ENCODE peak calls at places on chromosome 21, in nine cellular contexts. One of them, this sample, is unnamed.

GRCh38 chr21:27429612-27430361 is 462.9 kb upstream of the ADAMTS5 start:
- DNase-seq in testis: no peak
- DNase-seq in body of pancreas: no peak
- DNase-seq in A549: no peak
- DNase-seq in tibial nerve: no peak
- DNase-seq in IMR-90: peak
- DNase-seq in K562: no peak
- DNase-seq in transverse colon: no peak
- DNase-seq in heart left ventricle: peak
- DNase-seq in this sample: no peak

GRCh38 chr21:31493350-31493880 is 149.4 kb upstream of the TIAM1 start:
- DNase-seq in testis: no peak
- DNase-seq in body of pancreas: no peak
- DNase-seq in A549: no peak
- DNase-seq in tibial nerve: no peak
- DNase-seq in IMR-90: no peak
- DNase-seq in K562: no peak
- DNase-seq in transverse colon: no peak
- DNase-seq in heart left ventricle: no peak
- DNase-seq in this sample: no peak

GRCh38 chr21:26115346-26115745 is 55.2 kb downstream of the APP start:
- DNase-seq in testis: no peak
- DNase-seq in body of pancreas: peak
- DNase-seq in A549: peak
- DNase-seq in tibial nerve: no peak
- DNase-seq in IMR-90: no peak
- DNase-seq in K562: no peak
- DNase-seq in transverse colon: no peak
- DNase-seq in heart left ventricle: no peak
- DNase-seq in this sample: no peak

GRCh38 chr21:30194701-30195299 is 21.1 kb downstream of the CLDN8 start:
- DNase-seq in testis: peak
- DNase-seq in body of pancreas: no peak
- DNase-seq in A549: peak
- DNase-seq in tibial nerve: no peak
- DNase-seq in IMR-90: no peak
- DNase-seq in K562: peak
- DNase-seq in transverse colon: no peak
- DNase-seq in heart left ventricle: no peak
- DNase-seq in this sample: no peak

GRCh38 chr21:37365657-37366487 is 701 bp upstream of the DYRK1A start:
- DNase-seq in testis: peak
- DNase-seq in body of pancreas: peak
- DNase-seq in A549: peak
- DNase-seq in tibial nerve: peak
- DNase-seq in IMR-90: peak
- DNase-seq in K562: no peak
- DNase-seq in transverse colon: peak
- DNase-seq in heart left ventricle: peak
- DNase-seq in this sample: no peak

GRCh38 chr21:33089439-33089838 is 19.5 kb downstream of the OLIG1 start:
- DNase-seq in testis: no peak
- DNase-seq in body of pancreas: no peak
- DNase-seq in A549: no peak
- DNase-seq in tibial nerve: no peak
- DNase-seq in IMR-90: no peak
- DNase-seq in K562: no peak
- DNase-seq in transverse colon: no peak
- DNase-seq in heart left ventricle: peak
- DNase-seq in this sample: no peak

GRCh38 chr21:33419538-33420123 is 16.4 kb downstream of the IFNGR2 start:
- DNase-seq in testis: no peak
- DNase-seq in body of pancreas: no peak
- DNase-seq in A549: peak
- DNase-seq in tibial nerve: no peak
- DNase-seq in IMR-90: peak
- DNase-seq in K562: no peak
- DNase-seq in transverse colon: no peak
- DNase-seq in heart left ventricle: no peak
- DNase-seq in this sample: no peak

GRCh38 chr21:37915941-37916794 is at the start of gene KCNJ6:
- DNase-seq in testis: peak
- DNase-seq in body of pancreas: peak
- DNase-seq in A549: peak
- DNase-seq in tibial nerve: no peak
- DNase-seq in IMR-90: peak
- DNase-seq in K562: peak
- DNase-seq in transverse colon: no peak
- DNase-seq in heart left ventricle: no peak
- DNase-seq in this sample: no peak

GRCh38 chr21:29418813-29419212 is 120.1 kb downstream of the BACH1 start:
- DNase-seq in testis: no peak
- DNase-seq in body of pancreas: no peak
- DNase-seq in A549: no peak
- DNase-seq in tibial nerve: no peak
- DNase-seq in IMR-90: no peak
- DNase-seq in K562: no peak
- DNase-seq in transverse colon: no peak
- DNase-seq in heart left ventricle: no peak
- DNase-seq in this sample: no peak

GRCh38 chr21:27681841-27682240 is 715.0 kb upstream of the ADAMTS5 start:
- DNase-seq in testis: no peak
- DNase-seq in body of pancreas: no peak
- DNase-seq in A549: no peak
- DNase-seq in tibial nerve: no peak
- DNase-seq in IMR-90: peak
- DNase-seq in K562: no peak
- DNase-seq in transverse colon: no peak
- DNase-seq in heart left ventricle: no peak
- DNase-seq in this sample: no peak

GRCh38 chr21:15986277-15986676 is 256.5 kb downstream of the USP25 start:
- DNase-seq in testis: no peak
- DNase-seq in body of pancreas: no peak
- DNase-seq in A549: no peak
- DNase-seq in tibial nerve: no peak
- DNase-seq in IMR-90: no peak
- DNase-seq in K562: no peak
- DNase-seq in transverse colon: no peak
- DNase-seq in heart left ventricle: no peak
- DNase-seq in this sample: no peak
- TF ChIP-seq POLR2A in testis: no peak
- TF ChIP-seq POLR2A in body of pancreas: no peak
- TF ChIP-seq POLR2A in A549: no peak
- TF ChIP-seq POLR2A in tibial nerve: no peak
- TF ChIP-seq POLR2A in IMR-90: no peak
- TF ChIP-seq POLR2A in K562: no peak
- TF ChIP-seq POLR2A in transverse colon: no peak
- TF ChIP-seq POLR2A in heart left ventricle: no peak
- TF ChIP-seq POLR2A in this sample: no peak

GRCh38 chr21:36156339-36156814 is 247 bp upstream of the DOP1B start:
- DNase-seq in testis: peak
- DNase-seq in body of pancreas: peak
- DNase-seq in A549: peak
- DNase-seq in tibial nerve: peak
- DNase-seq in IMR-90: peak
- DNase-seq in K562: peak
- DNase-seq in transverse colon: peak
- DNase-seq in heart left ventricle: peak
- DNase-seq in this sample: peak

GRCh38 chr21:36160850-36161178 is 4.2 kb downstream of the DOP1B start:
- DNase-seq in testis: no peak
- DNase-seq in body of pancreas: no peak
- DNase-seq in A549: no peak
- DNase-seq in tibial nerve: no peak
- DNase-seq in IMR-90: no peak
- DNase-seq in K562: no peak
- DNase-seq in transverse colon: no peak
- DNase-seq in heart left ventricle: no peak
- DNase-seq in this sample: no peak

GRCh38 chr21:36159356-36159921 is 2.8 kb downstream of the DOP1B start:
- DNase-seq in testis: no peak
- DNase-seq in body of pancreas: no peak
- DNase-seq in A549: no peak
- DNase-seq in tibial nerve: no peak
- DNase-seq in IMR-90: no peak
- DNase-seq in K562: no peak
- DNase-seq in transverse colon: peak
- DNase-seq in heart left ventricle: no peak
- DNase-seq in this sample: no peak

GRCh38 chr21:36156815-36157670 is at the start of gene DOP1B:
- DNase-seq in testis: peak
- DNase-seq in body of pancreas: no peak
- DNase-seq in A549: no peak
- DNase-seq in tibial nerve: no peak
- DNase-seq in IMR-90: no peak
- DNase-seq in K562: no peak
- DNase-seq in transverse colon: peak
- DNase-seq in heart left ventricle: peak
- DNase-seq in this sample: no peak

GRCh38 chr21:36155603-36156338 is 853 bp upstream of the DOP1B start:
- DNase-seq in testis: no peak
- DNase-seq in body of pancreas: peak
- DNase-seq in A549: no peak
- DNase-seq in tibial nerve: no peak
- DNase-seq in IMR-90: no peak
- DNase-seq in K562: no peak
- DNase-seq in transverse colon: peak
- DNase-seq in heart left ventricle: no peak
- DNase-seq in this sample: peak
- TF ChIP-seq POLR2A in testis: peak
- TF ChIP-seq POLR2A in body of pancreas: peak
- TF ChIP-seq POLR2A in A549: peak
- TF ChIP-seq POLR2A in tibial nerve: peak
- TF ChIP-seq POLR2A in IMR-90: peak
- TF ChIP-seq POLR2A in K562: no peak
- TF ChIP-seq POLR2A in transverse colon: peak
- TF ChIP-seq POLR2A in heart left ventricle: peak
- TF ChIP-seq POLR2A in this sample: peak

GRCh38 chr21:44328242-44328895 is 10.8 kb downstream of the CFAP410 start:
- DNase-seq in testis: no peak
- DNase-seq in body of pancreas: no peak
- DNase-seq in A549: no peak
- DNase-seq in tibial nerve: no peak
- DNase-seq in IMR-90: no peak
- DNase-seq in K562: no peak
- DNase-seq in transverse colon: no peak
- DNase-seq in heart left ventricle: no peak
- DNase-seq in this sample: no peak

GRCh38 chr21:44325386-44326271 is 13.6 kb downstream of the CFAP410 start:
- DNase-seq in testis: peak
- DNase-seq in body of pancreas: no peak
- DNase-seq in A549: no peak
- DNase-seq in tibial nerve: no peak
- DNase-seq in IMR-90: no peak
- DNase-seq in K562: no peak
- DNase-seq in transverse colon: no peak
- DNase-seq in heart left ventricle: no peak
- DNase-seq in this sample: no peak

GRCh38 chr21:44326272-44326647 is 12.9 kb downstream of the CFAP410 start:
- DNase-seq in testis: no peak
- DNase-seq in body of pancreas: no peak
- DNase-seq in A549: no peak
- DNase-seq in tibial nerve: no peak
- DNase-seq in IMR-90: no peak
- DNase-seq in K562: no peak
- DNase-seq in transverse colon: no peak
- DNase-seq in heart left ventricle: no peak
- DNase-seq in this sample: no peak

GRCh38 chr21:44327603-44327974 is 11.6 kb downstream of the CFAP410 start:
- DNase-seq in testis: no peak
- DNase-seq in body of pancreas: no peak
- DNase-seq in A549: no peak
- DNase-seq in tibial nerve: no peak
- DNase-seq in IMR-90: no peak
- DNase-seq in K562: no peak
- DNase-seq in transverse colon: no peak
- DNase-seq in heart left ventricle: no peak
- DNase-seq in this sample: no peak

GRCh38 chr21:44326716-44327602 is 12.2 kb downstream of the CFAP410 start:
- DNase-seq in testis: no peak
- DNase-seq in body of pancreas: no peak
- DNase-seq in A549: no peak
- DNase-seq in tibial nerve: no peak
- DNase-seq in IMR-90: no peak
- DNase-seq in K562: no peak
- DNase-seq in transverse colon: no peak
- DNase-seq in heart left ventricle: no peak
- DNase-seq in this sample: no peak
- TF ChIP-seq POLR2A in testis: no peak
- TF ChIP-seq POLR2A in body of pancreas: no peak
- TF ChIP-seq POLR2A in A549: no peak
- TF ChIP-seq POLR2A in tibial nerve: no peak
- TF ChIP-seq POLR2A in IMR-90: no peak
- TF ChIP-seq POLR2A in K562: no peak
- TF ChIP-seq POLR2A in transverse colon: no peak
- TF ChIP-seq POLR2A in heart left ventricle: no peak
- TF ChIP-seq POLR2A in this sample: no peak

DNA sequence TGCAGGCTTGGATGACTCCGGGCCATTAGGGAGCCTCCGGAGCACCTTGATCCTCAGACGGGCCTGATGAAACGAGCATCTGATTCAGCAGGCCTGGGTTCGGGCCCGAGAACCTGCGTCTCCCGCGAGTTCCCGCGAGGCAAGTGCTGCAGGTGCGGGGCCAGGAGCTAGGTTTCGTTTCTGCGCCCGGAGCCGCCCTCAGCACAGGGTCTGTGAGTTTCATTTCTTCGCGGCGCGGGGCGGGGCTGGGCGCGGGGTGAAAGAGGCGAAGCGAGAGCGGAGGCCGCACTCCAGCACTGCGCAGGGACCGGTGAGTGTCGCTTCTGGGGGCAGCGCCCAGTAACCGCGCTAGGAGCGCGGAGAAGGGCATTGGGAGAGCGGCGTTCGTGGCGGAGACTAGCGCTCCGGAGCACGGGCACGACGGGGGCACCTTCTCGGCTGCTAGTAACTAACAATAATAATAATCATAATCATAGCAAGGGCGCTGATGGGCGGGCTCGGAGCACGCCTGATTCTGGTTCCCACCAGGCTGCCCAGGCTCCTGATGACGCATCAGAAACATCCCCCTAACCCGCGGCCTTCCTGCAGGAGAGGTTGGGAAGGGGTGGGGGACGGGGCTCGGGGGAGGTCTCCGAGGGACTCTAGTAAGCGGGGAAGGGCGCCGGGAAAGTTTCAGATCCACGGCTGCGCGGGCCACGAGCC is at the start of gene MX1:
- DNase-seq in testis: peak
- DNase-seq in body of pancreas: peak
- DNase-seq in A549: peak
- DNase-seq in tibial nerve: peak
- DNase-seq in IMR-90: peak
- DNase-seq in K562: no peak
- DNase-seq in transverse colon: peak
- DNase-seq in heart left ventricle: peak
- DNase-seq in this sample: no peak
- TF ChIP-seq POLR2A in testis: no peak
- TF ChIP-seq POLR2A in body of pancreas: peak
- TF ChIP-seq POLR2A in A549: no peak
- TF ChIP-seq POLR2A in tibial nerve: peak
- TF ChIP-seq POLR2A in IMR-90: no peak
- TF ChIP-seq POLR2A in K562: no peak
- TF ChIP-seq POLR2A in transverse colon: peak
- TF ChIP-seq POLR2A in heart left ventricle: no peak
- TF ChIP-seq POLR2A in this sample: no peak

GRCh38 chr21:42534901-42535378 is 21.3 kb downstream of the SLC37A1 start:
- DNase-seq in testis: no peak
- DNase-seq in body of pancreas: no peak
- DNase-seq in A549: no peak
- DNase-seq in tibial nerve: no peak
- DNase-seq in IMR-90: no peak
- DNase-seq in K562: no peak
- DNase-seq in transverse colon: peak
- DNase-seq in heart left ventricle: no peak
- DNase-seq in this sample: no peak
- TF ChIP-seq POLR2A in testis: no peak
- TF ChIP-seq POLR2A in body of pancreas: no peak
- TF ChIP-seq POLR2A in A549: no peak
- TF ChIP-seq POLR2A in tibial nerve: no peak
- TF ChIP-seq POLR2A in IMR-90: no peak
- TF ChIP-seq POLR2A in K562: no peak
- TF ChIP-seq POLR2A in transverse colon: no peak
- TF ChIP-seq POLR2A in heart left ventricle: no peak
- TF ChIP-seq POLR2A in this sample: no peak